ENCODE peak calls at places on chromosome 14, in eight cellular contexts. L is neural progenitor cell, K is MM.1S, F is GM23338, Q is HCT116, V is hepatocyte, J is PC-3, C is SK-N-SH. X is an unnamed sample. For H3K36me3 and H3K27me3, the result is how much of the 10 kb centered on the place peaks cover.

GRCh38 chr14:65333926-65334687 is 78.4 kb upstream of the FUT8 start:
- DNase-seq in F (peak), J (no peak), Q (no peak), V (peak), L (no peak), K (peak), C (no peak), X (peak)

GRCh38 chr14:78673845-78674244 is 503.7 kb downstream of the NRXN3 start:
- DNase-seq in F (no peak), J (no peak), K (no peak), Q (no peak), C (no peak), L (peak), V (no peak), X (no peak)

GRCh38 chr14:61609143-61609851 is 86.0 kb upstream of the HIF1A start:
- DNase-seq in F (peak), C (peak), J (peak), K (no peak), Q (no peak), L (peak), V (no peak), X (peak)

GRCh38 chr14:52802597-52802996 is 11.2 kb upstream of the GNPNAT1 start:
- DNase-seq in Q (no peak), V (no peak), K (no peak), J (peak), L (no peak), C (no peak), F (no peak), X (peak)

GRCh38 chr14:52268191-52269061 is 928 bp downstream of the PTGDR start:
- DNase-seq in Q (no peak), F (peak), K (no peak), V (peak), J (no peak), L (peak), C (peak), X (peak)

GRCh38 chr14:97379091-97379531 is 581.9 kb downstream of the VRK1 start:
- DNase-seq in F (peak), Q (no peak), K (no peak), V (no peak), C (no peak), J (no peak), L (peak), X (no peak)

GRCh38 chr14:49692191-49692757 is 646 bp upstream of the KLHDC1 start:
- DNase-seq in L (no peak), F (no peak), Q (no peak), K (no peak), J (no peak), C (no peak), V (no peak), X (peak)

GRCh38 chr14:69922198-69922597 is 43.0 kb downstream of the SMOC1 start:
- DNase-seq in Q (no peak), C (no peak), K (no peak), F (no peak), V (no peak), L (no peak), J (no peak), X (peak)

GRCh38 chr14:98173291-98173690 is 1098.7 kb downstream of the BCL11B start:
- DNase-seq in V (no peak), C (no peak), J (no peak), L (no peak), K (peak), F (no peak), Q (no peak), X (no peak)

GRCh38 chr14:52917732-52918131 is 33.1 kb downstream of the FERMT2 start:
- DNase-seq in K (no peak), F (no peak), C (no peak), L (no peak), V (no peak), J (peak), Q (no peak), X (peak)

GRCh38 chr14:36028218-36028617 is 148.3 kb downstream of the PTCSC3 start:
- DNase-seq in Q (no peak), C (no peak), F (peak), K (no peak), L (no peak), V (no peak), J (peak), X (no peak)

GRCh38 chr14:104383088-104383805 is 196.3 kb upstream of the C14orf180 start:
- DNase-seq in K (no peak), F (no peak), L (peak), Q (no peak), C (peak), J (no peak), V (no peak), X (no peak)

GRCh38 chr14:57066887-57067513 is 201.7 kb downstream of the EXOC5 start:
- DNase-seq in Q (peak), K (peak), F (peak), V (peak), C (peak), L (peak), J (peak), X (peak)

GRCh38 chr14:22276913-22277816 is 311.9 kb downstream of the DAD1 start:
- DNase-seq in L (peak), K (no peak), Q (peak), C (peak), J (peak), F (peak), V (peak), X (peak)

GRCh38 chr14:67725171-67725570 is 23.5 kb downstream of the RDH12 start:
- DNase-seq in V (no peak), Q (no peak), F (no peak), L (no peak), K (no peak), J (no peak), C (no peak), X (no peak)

GRCh38 chr14:91418387-91419043 is 895 bp upstream of the CCDC88C start:
- DNase-seq in Q (peak), K (peak), F (peak), V (peak), J (peak), L (peak), C (peak), X (peak)

GRCh38 chr14:85604671-85605070 is 74.7 kb downstream of the FLRT2 start:
- DNase-seq in K (no peak), C (no peak), F (no peak), J (no peak), V (no peak), L (no peak), Q (no peak), X (no peak)

GRCh38 chr14:77120771-77121743 is 20.5 kb downstream of the ZDHHC22 start:
- DNase-seq in F (no peak), K (peak), Q (no peak), J (no peak), V (no peak), C (no peak), L (no peak), X (no peak)

GRCh38 chr14:39109893-39110715 is 4.0 kb upstream of the GEMIN2 start:
- DNase-seq in J (no peak), V (no peak), L (no peak), K (peak), F (no peak), Q (no peak), C (no peak), X (peak)

GRCh38 chr14:100577986-100578431 is 9.2 kb downstream of the BEGAIN start:
- DNase-seq in F (no peak), C (peak), Q (no peak), V (no peak), L (no peak), J (no peak), K (no peak), X (no peak)

GRCh38 chr14:102538598-102539543 is 29.3 kb upstream of the ANKRD9 start:
- DNase-seq in V (peak), F (no peak), K (no peak), C (peak), L (no peak), J (no peak), Q (no peak), X (no peak)

GRCh38 chr14:73935666-73936065 is 14.2 kb downstream of the FAM161B start:
- DNase-seq in C (peak), K (no peak), J (peak), L (no peak), Q (no peak), V (no peak), F (peak), X (peak)

GRCh38 chr14:33287204-33287603 is 348.5 kb downstream of the NPAS3 start:
- DNase-seq in Q (no peak), C (no peak), V (no peak), K (no peak), F (no peak), L (no peak), J (peak), X (no peak)

GRCh38 chr14:29650554-29651269 is 276.9 kb downstream of the PRKD1 start:
- DNase-seq in L (no peak), C (no peak), J (no peak), K (no peak), V (no peak), F (no peak), Q (no peak), X (no peak)

GRCh38 chr14:51743588-51744000 is 91.9 kb downstream of the FRMD6 start:
- DNase-seq in C (no peak), V (no peak), L (no peak), F (no peak), K (no peak), Q (no peak), J (no peak), X (no peak)

GRCh38 chr14:59707778-59708635 is 131.4 kb upstream of the CCDC175 start:
- DNase-seq in K (no peak), V (no peak), L (no peak), Q (no peak), C (peak), F (no peak), J (peak), X (peak)

GRCh38 chr14:34715108-34715863 is 893 bp upstream of the CFL2 start:
- DNase-seq in V (no peak), F (no peak), J (no peak), Q (no peak), K (no peak), C (no peak), L (no peak), X (peak)

GRCh38 chr14:103151270-103151933 is 28.1 kb downstream of the TNFAIP2 start:
- DNase-seq in L (no peak), V (no peak), C (peak), J (no peak), K (no peak), F (no peak), Q (no peak), X (peak)

GRCh38 chr14:91893659-91894058 is 26.3 kb upstream of the TC2N start:
- DNase-seq in F (no peak), Q (no peak), V (no peak), C (no peak), K (no peak), L (no peak), J (no peak), X (peak)

GRCh38 chr14:100702590-100702989 is 24.1 kb upstream of the DLK1 start:
- DNase-seq in F (no peak), K (no peak), C (no peak), V (no peak), Q (no peak), L (no peak), J (no peak), X (no peak)

GRCh38 chr14:79229383-79229875 is 981.9 kb downstream of the DIO2 start:
- DNase-seq in J (no peak), C (no peak), K (no peak), L (peak), F (no peak), V (no peak), Q (no peak), X (no peak)

GRCh38 chr14:54354096-54354495 is 42.7 kb upstream of the CDKN3 start:
- DNase-seq in K (no peak), F (no peak), L (no peak), Q (no peak), C (no peak), J (peak), V (peak), X (no peak)

GRCh38 chr14:37181441-37181840 is 9.0 kb upstream of the SLC25A21 start:
- DNase-seq in F (no peak), Q (no peak), J (no peak), K (no peak), L (no peak), C (no peak), V (no peak), X (no peak)

DNA sequence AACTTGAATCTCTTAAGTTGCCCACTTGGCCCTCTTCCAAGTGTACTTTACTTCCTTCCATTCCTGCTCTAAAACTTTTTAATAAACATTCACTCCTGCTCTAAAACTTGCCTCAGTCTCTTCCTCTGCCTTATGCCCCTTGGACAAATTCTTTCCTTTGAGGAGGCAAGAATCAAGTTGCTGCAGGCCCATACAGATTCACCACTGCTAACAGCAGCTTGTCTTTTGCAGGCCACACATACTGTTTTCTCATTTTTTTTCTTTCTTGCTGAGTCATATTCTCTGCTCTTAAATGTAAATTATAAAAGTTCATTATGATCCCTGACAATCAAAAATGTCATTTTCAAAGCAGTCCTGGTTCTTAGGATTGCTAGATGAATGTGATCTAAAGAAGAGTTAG is 1820.8 kb upstream of the FLRT2 start:
- DNase-seq in V (no peak), J (no peak), K (no peak), L (no peak), Q (no peak), F (no peak), C (no peak), X (no peak)
- H3K36me3 ChIP-seq in V (under half), J (under half), K (under half), L (under half), Q (under half), F (under half), C (under half), X (under half)

DNA sequence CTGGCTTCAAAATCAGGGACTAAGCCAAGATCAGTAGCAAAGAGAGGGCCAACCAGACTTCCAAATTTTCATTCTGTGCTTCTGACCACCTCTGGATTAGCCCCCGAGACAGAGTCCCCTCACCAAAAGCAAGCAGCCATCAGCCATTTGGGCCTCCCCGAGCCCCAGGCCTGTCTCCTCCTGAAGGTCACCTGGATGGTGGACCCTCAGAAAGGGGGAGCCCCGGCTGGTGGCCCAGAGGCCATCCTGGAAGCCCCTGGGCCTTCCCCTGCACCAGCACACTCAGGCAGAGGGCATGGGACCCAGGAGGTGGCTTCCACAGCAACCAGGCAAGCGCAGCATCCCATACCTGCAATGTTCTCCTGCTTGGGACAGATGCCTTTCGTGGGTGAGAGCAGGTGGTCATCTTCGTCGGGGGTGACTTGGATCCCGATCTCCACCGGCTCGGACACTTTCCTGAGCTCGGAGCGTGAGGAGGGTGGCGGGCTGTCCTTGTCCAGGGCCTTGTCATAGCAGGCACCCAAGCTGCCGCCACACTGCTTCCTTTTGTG is 14.8 kb downstream of the BCL11B start:
- DNase-seq in Q (no peak), L (no peak), C (no peak), J (no peak), F (no peak), K (no peak), V (no peak), X (no peak)
- H3K27me3 ChIP-seq in Q (under half), L (under half), C (half or more), J (half or more), F (under half), K (under half), V (under half), X (under half)

DNA sequence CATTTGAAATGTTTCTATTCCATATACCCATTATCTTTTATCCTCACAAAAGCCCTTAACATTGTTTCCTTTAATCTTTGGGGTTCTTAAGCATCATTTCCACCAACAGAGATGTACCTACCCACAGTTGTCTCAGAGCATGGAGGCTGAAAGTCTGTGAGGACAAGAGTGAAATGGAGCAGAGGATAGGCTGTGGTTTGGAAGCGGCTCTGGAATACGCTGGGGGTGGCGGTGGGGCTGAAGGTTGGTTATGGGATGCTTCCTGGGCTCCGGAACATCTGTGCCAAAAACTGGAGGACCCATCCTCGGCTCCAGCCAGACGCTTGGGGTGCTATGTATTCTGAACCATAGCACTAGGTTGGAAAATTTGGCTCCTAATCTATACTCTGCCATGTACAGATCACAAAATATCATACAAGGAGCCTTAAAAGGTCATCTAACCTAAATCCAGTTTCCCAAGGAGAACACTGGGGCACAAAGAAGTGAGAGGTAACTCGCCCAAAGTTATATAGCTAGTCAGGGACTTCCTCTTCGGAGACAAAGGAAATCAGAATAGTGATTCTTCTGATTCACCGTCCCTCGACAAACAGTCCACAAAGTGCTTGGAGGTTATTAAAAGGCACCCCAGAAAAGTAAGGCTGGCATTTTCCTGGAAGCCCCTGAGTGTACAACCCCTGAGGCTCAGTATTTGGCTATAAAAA is 2.5 kb downstream of the PPP1R3E start:
- DNase-seq in F (no peak), V (no peak), J (no peak), K (no peak), C (no peak), L (no peak), Q (no peak), X (no peak)
- TF ChIP-seq EZH2phosphoT487 in F (no peak), V (no peak), J (no peak), K (no peak), C (no peak), L (no peak), Q (no peak), X (no peak)

DNA sequence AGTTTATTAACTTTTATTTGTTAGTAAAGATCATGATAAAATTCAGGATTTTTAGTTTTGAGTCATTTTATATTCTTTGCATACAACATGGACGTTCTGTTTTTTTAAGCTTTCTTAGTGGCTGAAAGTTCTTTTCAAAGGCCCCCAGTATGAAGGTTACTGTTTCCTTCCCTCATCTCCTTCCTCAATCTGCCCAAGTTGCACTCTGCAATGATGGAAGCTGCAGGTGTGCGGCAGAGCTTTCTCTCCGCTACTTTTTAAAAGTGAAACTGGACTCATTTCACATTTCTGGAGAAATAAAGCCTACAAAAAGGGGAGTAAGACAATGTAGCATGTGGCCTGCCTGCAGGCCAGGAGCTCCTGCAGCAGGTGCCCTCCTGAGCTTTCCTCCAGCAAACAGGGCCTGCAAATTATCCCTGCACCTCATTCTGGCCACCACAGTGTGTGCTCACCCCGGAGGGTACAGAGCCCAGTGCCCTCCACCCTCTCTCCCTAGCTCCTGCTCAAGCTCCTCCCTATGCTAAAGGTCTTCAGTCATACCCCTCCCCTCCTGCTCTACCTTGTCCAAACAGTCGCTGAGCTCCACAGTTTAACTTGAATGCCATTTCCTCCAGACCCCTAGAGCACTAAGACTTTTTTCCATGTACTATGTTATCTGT is 78.9 kb downstream of the SETD3 start:
- DNase-seq in V (no peak), C (no peak), F (no peak), Q (no peak), J (no peak), K (no peak), L (no peak), X (no peak)
- H3K36me3 ChIP-seq in V (under half), C (half or more), F (under half), Q (under half), J (under half), K (under half), L (under half), X (under half)

GRCh38 chr14:94446126-94446525 is 6.5 kb downstream of the SERPINA11 start:
- DNase-seq in Q (no peak), J (no peak), C (no peak), F (no peak), V (no peak), L (no peak), K (no peak), X (no peak)
- H3K27me3 ChIP-seq in Q (under half), J (under half), C (under half), F (under half), V (under half), L (under half), K (under half), X (under half)